ENCODE peak calls at places on chromosomes 1 and 21, in ten cellular contexts. K is NCI-H1105; I is colonic mucosa; Y is activated B cell treated with CpG ODN at 0.5 μM for 24 hours; Z is NCI-H345; S is CD4-positive, alpha-beta T cell; J is amygdala; D is GM13976; E is aorta; A is stimulated activated CD8-positive, alpha-beta memory T cell treated with anti-CD3 and anti-CD28 coated beads, Interleukin-4, amount 100 ng/mL, for 24 hours. B is an unnamed sample.

GRCh38 chr1:172778461-172779455 is 119.9 kb downstream of the FASLG start:
- DNase-seq in J (no peak), S (no peak), Z (no peak), E (no peak), D (peak; percentile 18), K (no peak), A (no peak), I (no peak), Y (no peak), B (no peak)

GRCh38 chr1:44842763-44843655 is at the start of gene PTCH2:
- DNase-seq in J (peak; percentile 45), Y (peak; percentile 48), D (peak; percentile 79), Z (peak; percentile 65), A (no peak), K (peak; percentile 87), S (no peak), I (peak; percentile 51), E (peak; percentile 82), B (peak; percentile 69)

GRCh38 chr21:31586118-31586517 is 73.4 kb upstream of the SOD1 start:
- DNase-seq in I (no peak), D (no peak), J (no peak), A (no peak), K (no peak), S (no peak), E (no peak), Z (no peak), Y (no peak), B (no peak)

GRCh38 chr1:240170806-240171205 is 79.1 kb downstream of the FMN2 start:
- DNase-seq in S (no peak), D (no peak), K (no peak), I (no peak), Y (no peak), A (no peak), J (no peak), E (no peak), Z (no peak), B (no peak)

GRCh38 chr1:90850181-90850924 is 133.3 kb upstream of the BARHL2 start:
- DNase-seq in D (no peak), A (no peak), I (peak; percentile 34), J (no peak), Y (no peak), Z (no peak), K (peak; percentile 13), E (peak; percentile 52), S (no peak), B (no peak)

GRCh38 chr21:38857152-38857825 is 51.6 kb downstream of the ETS2 start:
- DNase-seq in J (no peak), D (no peak), Z (no peak), A (no peak), S (no peak), Y (no peak), E (no peak), I (no peak), K (no peak), B (peak; percentile 20)

GRCh38 chr1:87834941-87835340 is 506.3 kb downstream of the LMO4 start:
- DNase-seq in J (no peak), I (no peak), A (no peak), Y (no peak), S (no peak), E (no peak), Z (no peak), D (no peak), K (no peak), B (no peak)

GRCh38 chr1:43900386-43900785 is 33.2 kb upstream of the ARTN start:
- DNase-seq in Z (no peak), J (no peak), Y (no peak), I (no peak), S (no peak), E (no peak), A (no peak), D (no peak), K (no peak), B (peak; percentile 9)

GRCh38 chr1:30690115-30690645 is 33.2 kb downstream of the MATN1 start:
- DNase-seq in A (no peak), S (no peak), D (no peak), Z (no peak), Y (no peak), I (no peak), E (no peak), K (no peak), J (no peak), B (no peak)

GRCh38 chr1:107669996-107670395 is 295.0 kb downstream of the VAV3 start:
- DNase-seq in S (no peak), A (no peak), K (peak; percentile 79), I (peak; percentile 85), Y (no peak), E (peak; percentile 49), J (no peak), Z (peak; percentile 77), D (no peak), B (peak; percentile 84)

GRCh38 chr1:110337704-110338199 is 1.4 kb upstream of the RBM15 start:
- DNase-seq in A (peak; percentile 26), J (no peak), E (peak; percentile 74), Z (no peak), D (peak; percentile 33), S (peak; percentile 51), Y (peak; percentile 45), I (peak; percentile 67), K (peak; percentile 24), B (peak; percentile 52)

GRCh38 chr1:175423605-175424004 is 231.0 kb upstream of the KIAA0040 start:
- DNase-seq in E (no peak), S (no peak), I (no peak), Z (no peak), D (no peak), Y (no peak), J (no peak), K (no peak), A (no peak), B (no peak)

GRCh38 chr1:101166583-101167120 is 70.2 kb upstream of the S1PR1 start:
- DNase-seq in I (no peak), D (no peak), A (no peak), J (no peak), S (no peak), K (no peak), E (no peak), Y (no peak), Z (no peak), B (no peak)

GRCh38 chr1:119818181-119818580 is 6.9 kb upstream of the REG4 start:
- DNase-seq in Z (no peak), E (no peak), S (no peak), I (no peak), A (no peak), D (no peak), J (no peak), K (no peak), Y (no peak), B (no peak)

GRCh38 chr1:35115459-35116383 is 36.5 kb downstream of the ZMYM1 start:
- DNase-seq in D (no peak), I (no peak), A (no peak), Z (no peak), S (no peak), Y (no peak), J (no peak), K (no peak), E (no peak), B (no peak)

GRCh38 chr1:246703581-246703980 is 20.6 kb upstream of the SCCPDH start:
- DNase-seq in Y (no peak), K (no peak), E (peak; percentile 71), I (peak; percentile 73), A (no peak), D (no peak), S (no peak), J (no peak), Z (no peak), B (peak; percentile 81)

GRCh38 chr1:208243851-208244583 is at the start of gene PLXNA2:
- DNase-seq in K (peak; percentile 62), Z (peak; percentile 86), E (peak; percentile 91), Y (peak; percentile 65), J (peak; percentile 40), I (peak; percentile 94), D (peak; percentile 53), S (peak; percentile 68), A (peak; percentile 45), B (peak; percentile 93)

GRCh38 chr1:24643362-24644346 is 552 bp downstream of the SRRM1 start:
- DNase-seq in D (no peak), Z (peak; percentile 42), J (no peak), E (peak; percentile 67), A (peak; percentile 39), Y (no peak), I (peak; percentile 51), K (no peak), S (no peak), B (peak; percentile 59)

GRCh38 chr1:175419684-175420490 is 227.3 kb upstream of the KIAA0040 start:
- DNase-seq in E (no peak), Y (no peak), Z (no peak), S (no peak), D (no peak), J (no peak), K (no peak), I (no peak), A (no peak), B (no peak)

GRCh38 chr1:21818661-21819060 is 6.6 kb downstream of the LDLRAD2 start:
- DNase-seq in J (no peak), A (peak; percentile 11), Z (no peak), D (peak; percentile 89), S (no peak), E (no peak), Y (no peak), I (peak; percentile 62), K (no peak), B (peak; percentile 62)

GRCh38 chr1:42259739-42260064 is 75.3 kb downstream of the FOXJ3 start:
- DNase-seq in A (no peak), D (no peak), Z (no peak), I (no peak), K (no peak), J (no peak), Y (no peak), S (no peak), E (no peak), B (no peak)

GRCh38 chr1:213303286-213303685 is 252.2 kb downstream of the RPS6KC1 start:
- DNase-seq in Z (no peak), E (no peak), D (no peak), S (no peak), Y (no peak), I (no peak), A (no peak), K (no peak), J (no peak), B (no peak)

GRCh38 chr1:18949689-18950414 is 6.6 kb downstream of the IFFO2 start:
- DNase-seq in A (no peak), Y (no peak), E (peak; percentile 70), Z (no peak), J (no peak), K (no peak), S (no peak), D (peak; percentile 71), I (no peak), B (no peak)

GRCh38 chr21:39057121-39057520 is 126.1 kb downstream of the PSMG1 start:
- DNase-seq in S (no peak), E (no peak), D (no peak), Z (peak; percentile 85), Y (no peak), J (no peak), I (no peak), K (peak; percentile 65), A (no peak), B (no peak)

GRCh38 chr1:240151126-240151735 is 59.5 kb downstream of the FMN2 start:
- DNase-seq in Y (no peak), J (no peak), D (no peak), A (no peak), Z (no peak), S (no peak), E (no peak), I (no peak), K (no peak), B (no peak)

GRCh38 chr1:23118957-23119792 is 49.5 kb downstream of the LUZP1 start:
- DNase-seq in A (no peak), Y (no peak), K (no peak), I (no peak), S (no peak), J (no peak), D (no peak), E (no peak), Z (no peak), B (no peak)

GRCh38 chr1:53361541-53361961 is 33.7 kb upstream of the LRP8 start:
- DNase-seq in K (no peak), Z (no peak), E (peak; percentile 37), S (peak; percentile 11), A (no peak), Y (no peak), I (no peak), D (no peak), J (no peak), B (no peak)

GRCh38 chr1:225428066-225428878 is 434 bp upstream of the LBR start:
- DNase-seq in A (peak; percentile 86), D (peak; percentile 97), S (peak; percentile 93), K (peak; percentile 96), Y (peak; percentile 88), I (peak; percentile 96), E (peak; percentile 95), Z (peak; percentile 97), J (peak; percentile 82), B (peak; percentile 93)

B was measured in left colon.